ENCODE peak calls at places on chromosomes 4 and X, in nine cellular contexts. H is nephron progenitor cell; X is spleen; Q is SK-N-SH; Z is stimulated activated CD4-positive, alpha-beta T cell treated with anti-CD3 and anti-CD28 coated beads, Interleukin-2, amount 100 ng/mL, for 24 hours; F is heart left ventricle; I is iris pigment epithelial cell; T is AG08395; L is IMR-90. M is an unnamed sample.

GRCh38 chr4:6988016-6988715 is 55.0 kb upstream of the TADA2B start:
- DNase-seq in Z (no peak), F (no peak), X (no peak), Q (peak), H (no peak), L (no peak), T (no peak), I (no peak), M (no peak)

GRCh38 chrX:135436966-135437866 is 15.5 kb downstream of the SMIM10L2A start:
- DNase-seq in Q (no peak), T (no peak), L (no peak), F (no peak), H (no peak), I (no peak), Z (no peak), X (no peak), M (no peak)

GRCh38 chrX:110847334-110847733 is 51.7 kb upstream of the CHRDL1 start:
- DNase-seq in X (no peak), Q (peak), T (peak), H (peak), F (no peak), L (peak), Z (no peak), I (peak), M (peak)

GRCh38 chr4:153249199-153250154 is 45.2 kb downstream of the TRIM2 start:
- DNase-seq in T (peak), Q (peak), L (peak), X (peak), H (peak), F (peak), Z (peak), I (peak), M (peak)

GRCh38 chrX:72644946-72645345 is 69.2 kb downstream of the PHKA1 start:
- DNase-seq in Z (no peak), T (no peak), H (no peak), X (no peak), L (no peak), Q (no peak), I (no peak), F (peak), M (no peak)

GRCh38 chrX:65696613-65697012 is 29.2 kb downstream of the MSN start:
- DNase-seq in H (no peak), T (no peak), F (no peak), I (no peak), X (no peak), L (no peak), Z (no peak), Q (no peak), M (peak)

GRCh38 chr4:119730644-119730995 is 102.0 kb upstream of the PDE5A start:
- DNase-seq in F (no peak), Q (no peak), H (no peak), L (peak), I (peak), Z (no peak), T (no peak), X (no peak), M (no peak)

GRCh38 chr4:134885436-134885835 is 683.8 kb upstream of the PABPC4L start:
- DNase-seq in L (no peak), Q (no peak), X (no peak), Z (no peak), T (no peak), I (no peak), H (no peak), F (no peak), M (no peak)

GRCh38 chr4:153267915-153268694 is 63.9 kb downstream of the TRIM2 start:
- DNase-seq in X (no peak), F (no peak), I (no peak), Z (no peak), T (no peak), L (no peak), H (no peak), Q (no peak), M (no peak)

GRCh38 chrX:39726810-39727209 is 370.9 kb downstream of the BCOR start:
- DNase-seq in I (peak), L (peak), Q (peak), X (no peak), Z (no peak), F (peak), H (no peak), T (peak), M (no peak)

GRCh38 chrX:104343408-104344129 is 88.8 kb upstream of the ESX1 start:
- DNase-seq in H (peak), L (peak), X (no peak), Z (peak), T (peak), I (peak), F (peak), Q (peak), M (peak)

GRCh38 chr4:6324999-6325790 is 55.5 kb downstream of the WFS1 start:
- DNase-seq in X (no peak), Z (no peak), H (no peak), F (peak), L (no peak), I (peak), T (no peak), Q (no peak), M (no peak)

GRCh38 chr4:152690706-152691651 is 11.2 kb upstream of the TMEM154 start:
- DNase-seq in X (no peak), H (no peak), I (peak), Z (no peak), F (no peak), L (no peak), Q (no peak), T (no peak), M (no peak)

GRCh38 chrX:46168254-46168653 is 377.0 kb downstream of the ZNF674 start:
- DNase-seq in T (no peak), H (no peak), Z (no peak), X (no peak), I (no peak), Q (no peak), F (no peak), L (no peak), M (no peak)

GRCh38 chr4:74293558-74293957 is 14.7 kb upstream of the EPGN start:
- DNase-seq in X (no peak), L (no peak), T (no peak), F (no peak), H (no peak), I (no peak), Q (no peak), Z (no peak), M (no peak)

GRCh38 chrX:10030570-10030969 is 63.4 kb downstream of the CLDN34 start:
- DNase-seq in H (no peak), X (no peak), I (peak), L (peak), Z (no peak), F (no peak), Q (no peak), T (no peak), M (no peak)

GRCh38 chrX:43971966-43972961 is 926 bp downstream of the NDP start:
- DNase-seq in H (no peak), F (no peak), X (no peak), I (peak), L (peak), Q (no peak), Z (no peak), T (no peak), M (no peak)

GRCh38 chrX:100645106-100645505 is 1.1 kb downstream of the SRPX2 start:
- DNase-seq in F (no peak), Q (no peak), Z (no peak), H (no peak), T (no peak), L (no peak), X (no peak), I (no peak), M (no peak)

GRCh38 chrX:119190251-119190651 is 45.8 kb upstream of the PGRMC1 start:
- DNase-seq in H (no peak), X (no peak), F (peak), L (no peak), I (no peak), Z (no peak), Q (no peak), T (no peak), M (no peak)

GRCh38 chrX:103779156-103779555 is 2.5 kb downstream of the PLP1 start:
- DNase-seq in I (peak), X (no peak), T (no peak), Q (peak), Z (no peak), H (no peak), L (no peak), F (no peak), M (no peak)

GRCh38 chr4:181604546-181604945 is 638.7 kb upstream of the TENM3 start:
- DNase-seq in H (no peak), I (no peak), Z (no peak), X (no peak), Q (no peak), T (no peak), F (no peak), L (no peak), M (no peak)

GRCh38 chr4:163631288-163631687 is 136.8 kb downstream of the TMA16 start:
- DNase-seq in Q (no peak), H (no peak), X (no peak), T (no peak), L (no peak), Z (no peak), F (no peak), I (no peak), M (no peak)

GRCh38 chr4:183908284-183908683 is 3.2 kb downstream of the STOX2 start:
- DNase-seq in H (no peak), X (no peak), F (no peak), L (no peak), Q (no peak), Z (no peak), T (no peak), I (no peak), M (no peak)

GRCh38 chr4:742742-743311 is 37.2 kb downstream of the PCGF3 start:
- DNase-seq in X (peak), Z (peak), T (peak), F (peak), L (peak), H (peak), I (peak), Q (peak), M (peak)

GRCh38 chr4:184347251-184348239 is 126.8 kb downstream of the IRF2 start:
- DNase-seq in X (peak), T (peak), H (peak), F (peak), I (peak), L (peak), Z (no peak), Q (no peak), M (peak)

GRCh38 chrX:39603291-39603690 is 494.5 kb downstream of the BCOR start:
- DNase-seq in T (no peak), I (no peak), Q (no peak), L (no peak), F (no peak), X (no peak), H (no peak), Z (no peak), M (no peak)

GRCh38 chr4:152036626-152037025 is 275.8 kb upstream of the GATB start:
- DNase-seq in T (peak), L (peak), Q (no peak), X (no peak), F (no peak), I (peak), Z (no peak), H (no peak), M (no peak)

GRCh38 chr4:2942037-2942531 is 21.1 kb downstream of the NOP14 start:
- DNase-seq in L (no peak), Q (no peak), F (no peak), X (peak), H (no peak), I (no peak), Z (peak), T (no peak), M (peak)